ENCODE peak calls at places on chromosome 1, in seven cellular contexts. Q is lung microvascular endothelial cell, I is GM12891, L is HepG2, R is LoVo, Z is body of pancreas, O is T follicular helper cell. N is an unnamed sample.

GRCh38 chr1:103514920-103515503 is 10.5 kb upstream of the RNPC3 start:
- DNase-seq in Q (peak; percentile 73), I (no peak), L (peak; percentile 28), R (peak; percentile 22), Z (peak; percentile 19), O (no peak), N (no peak)

GRCh38 chr1:239718571-239718970 is 332.2 kb downstream of the CHRM3 start:
- DNase-seq in Q (no peak), I (no peak), L (no peak), R (no peak), Z (no peak), O (no peak), N (no peak)

GRCh38 chr1:30756545-30757195 is 904 bp downstream of the LAPTM5 start:
- DNase-seq in Q (peak; percentile 40), I (no peak), L (no peak), R (no peak), Z (peak; percentile 83), O (peak; percentile 65), N (peak; percentile 70)

GRCh38 chr1:205232122-205232820 is 4.5 kb downstream of the TMCC2 start:
- DNase-seq in Q (no peak), I (no peak), L (no peak), R (no peak), Z (no peak), O (no peak), N (no peak)

GRCh38 chr1:211843018-211843417 is 12.5 kb upstream of the LPGAT1 start:
- DNase-seq in Q (peak; percentile 3), I (no peak), L (no peak), R (no peak), Z (no peak), O (no peak), N (no peak)

GRCh38 chr1:17922833-17923232 is 167.7 kb downstream of the ACTL8 start:
- DNase-seq in Q (peak; percentile 12), I (peak; percentile 31), L (peak; percentile 41), R (peak; percentile 11), Z (peak; percentile 34), O (no peak), N (no peak)

GRCh38 chr1:3850857-3851256 is 6.2 kb downstream of the CEP104 start:
- DNase-seq in Q (no peak), I (no peak), L (no peak), R (no peak), Z (no peak), O (no peak), N (no peak)

GRCh38 chr1:152162826-152163463 is 3.9 kb upstream of the RPTN start:
- DNase-seq in Q (no peak), I (no peak), L (peak; percentile 28), R (peak; percentile 83), Z (no peak), O (no peak), N (no peak)

GRCh38 chr1:29022615-29023014 is 101.1 kb downstream of the TMEM200B start:
- DNase-seq in Q (no peak), I (no peak), L (no peak), R (no peak), Z (no peak), O (no peak), N (no peak)

GRCh38 chr1:156214024-156214748 is 1.4 kb downstream of the PMF1 start:
- DNase-seq in Q (no peak), I (no peak), L (peak; percentile 45), R (no peak), Z (no peak), O (no peak), N (no peak)

GRCh38 chr1:201481004-201481380 is 12.0 kb upstream of the PHLDA3 start:
- DNase-seq in Q (no peak), I (no peak), L (no peak), R (no peak), Z (no peak), O (no peak), N (no peak)